ENCODE peak calls at places on chromosomes 7 and 10, in four cellular contexts. M, U, R and A are unnamed samples.
A peak's percentile ranks its signal among the peaks of the same experiment; 100 is the strongest.

GRCh38 chr7:111486472-111487142 is 75.7 kb downstream of the IMMP2L start:
- DNase-seq in M (peak; percentile 76), R (no peak), U (no peak), A (peak; percentile 74)

GRCh38 chr7:339696-340095 is 49.7 kb downstream of the FOXL3 start:
- DNase-seq in U (no peak), M (no peak), R (no peak), A (no peak)

GRCh38 chr10:110758898-110759297 is 112.8 kb upstream of the PDCD4 start:
- DNase-seq in U (no peak), R (no peak), M (no peak), A (no peak)

GRCh38 chr10:70267161-70267933 is 16.5 kb downstream of the NPFFR1 start:
- DNase-seq in U (peak; percentile 79), M (peak; percentile 43), R (peak; percentile 89), A (no peak)

GRCh38 chr7:22992874-22993840 is 20.8 kb downstream of the HYCC1 start:
- DNase-seq in R (no peak), M (no peak), U (no peak), A (no peak)

GRCh38 chr7:116988363-116988989 is 35.2 kb downstream of the ST7 start:
- DNase-seq in U (no peak), R (no peak), M (no peak), A (peak; percentile 39)

GRCh38 chr10:102118867-102119266 is 1.3 kb downstream of the LDB1 start:
- DNase-seq in R (peak; percentile 57), M (no peak), U (no peak), A (no peak)

GRCh38 chr10:2921956-2922680 is 145.2 kb upstream of the PFKP start:
- DNase-seq in U (no peak), M (no peak), R (no peak), A (peak; percentile 56)

GRCh38 chr7:2517004-2517403 is 2.6 kb upstream of the LFNG start:
- DNase-seq in M (no peak), R (no peak), U (no peak), A (no peak)

GRCh38 chr10:31148955-31149354 is 117.3 kb upstream of the ZNF438 start:
- DNase-seq in M (no peak), R (no peak), U (no peak), A (no peak)

GRCh38 chr7:39125849-39126248 is 148.1 kb downstream of the POU6F2 start:
- DNase-seq in U (no peak), R (no peak), M (no peak), A (no peak)

GRCh38 chr10:131844546-131845084 is 56.2 kb upstream of the PPP2R2D start:
- DNase-seq in R (peak; percentile 22), U (no peak), M (no peak), A (no peak)

GRCh38 chr7:115135769-115136410 is 214.0 kb downstream of the MDFIC start:
- DNase-seq in M (no peak), R (no peak), U (no peak), A (no peak)

GRCh38 chr7:157996359-157997079 is 591.1 kb downstream of the PTPRN2 start:
- DNase-seq in U (no peak), R (no peak), M (no peak), A (no peak)

GRCh38 chr10:80132299-80133139 is at the start of gene PLAC9:
- DNase-seq in R (peak; percentile 70), M (no peak), U (peak; percentile 63), A (peak; percentile 83)

GRCh38 chr7:45606050-45606449 is 31.9 kb downstream of the ADCY1 start:
- DNase-seq in R (peak; percentile 16), U (no peak), M (no peak), A (no peak)

GRCh38 chr10:47053399-47053798 is 142.2 kb downstream of the PTPN20 start:
- DNase-seq in M (no peak), R (no peak), U (no peak), A (no peak)

GRCh38 chr10:110504111-110504735 is 6.5 kb downstream of the DUSP5 start:
- DNase-seq in M (no peak), R (no peak), U (no peak), A (no peak)

GRCh38 chr7:41994046-41994745 is 242.8 kb downstream of the GLI3 start:
- DNase-seq in M (no peak), U (no peak), R (no peak), A (no peak)

GRCh38 chr7:4189151-4189570 is 492.9 kb upstream of the FOXK1 start:
- DNase-seq in M (no peak), U (no peak), R (no peak), A (peak; percentile 89)

GRCh38 chr7:33459340-33459751 is 330.0 kb downstream of the BBS9 start:
- DNase-seq in U (peak; percentile 26), R (no peak), M (no peak), A (peak; percentile 27)

GRCh38 chr7:832292-832967 is at the start of gene SUN1:
- DNase-seq in U (no peak), R (no peak), M (no peak), A (no peak)

GRCh38 chr7:124124201-124124600 is 91.3 kb upstream of the TMEM229A start:
- DNase-seq in R (no peak), M (no peak), U (no peak), A (no peak)

GRCh38 chr7:134768243-134768642 is 11.2 kb upstream of the CALD1 start:
- DNase-seq in R (no peak), U (no peak), M (no peak), A (no peak)

GRCh38 chr7:26061340-26062239 is 90.4 kb upstream of the NFE2L3 start:
- DNase-seq in M (peak; percentile 69), R (peak; percentile 87), U (peak; percentile 88), A (peak; percentile 72)

GRCh38 chr7:92758796-92759431 is 77.5 kb downstream of the CDK6 start:
- DNase-seq in U (no peak), R (no peak), M (no peak), A (no peak)

GRCh38 chr10:128494665-128495064 is 368.4 kb upstream of the MKI67 start:
- DNase-seq in M (peak; percentile 30), U (no peak), R (no peak), A (no peak)

GRCh38 chr7:47119408-47119807 is 462.5 kb downstream of the TNS3 start:
- DNase-seq in R (no peak), M (no peak), U (no peak), A (no peak)

GRCh38 chr7:4809091-4809591 is 33.7 kb downstream of the AP5Z1 start:
- DNase-seq in M (no peak), U (no peak), R (no peak), A (no peak)

GRCh38 chr7:33736521-33737221 is 168.7 kb upstream of the BMPER start:
- DNase-seq in M (no peak), R (no peak), U (no peak), A (no peak)

GRCh38 chr10:17910144-17910789 is 41.5 kb upstream of the SLC39A12 start:
- DNase-seq in R (peak; percentile 49), U (peak; percentile 36), M (peak; percentile 26), A (peak; percentile 38)

GRCh38 chr7:12685550-12685949 is 1.9 kb upstream of the ARL4A start:
- DNase-seq in M (no peak), U (peak; percentile 58), R (peak; percentile 61), A (peak; percentile 27)

GRCh38 chr7:156919132-156919713 is 26.2 kb upstream of the LMBR1 start:
- DNase-seq in U (no peak), M (no peak), R (peak; percentile 33), A (no peak)

GRCh38 chr10:100372415-100373297 is 25.6 kb downstream of the SCD start:
- DNase-seq in R (no peak), U (no peak), M (no peak), A (no peak)

GRCh38 chr7:132655071-132655761 is 78.9 kb upstream of the PLXNA4 start:
- DNase-seq in U (peak; percentile 15), M (no peak), R (peak; percentile 55), A (no peak)
- TF ChIP-seq TEAD4 in U (no peak), M (no peak), R (no peak), A (no peak)

GRCh38 chr10:76111986-76112825 is 680.8 kb downstream of the LRMDA start:
- DNase-seq in M (no peak), U (peak; percentile 43), R (peak; percentile 73), A (peak; percentile 82)
- TF ChIP-seq TEAD4 in M (no peak), U (no peak), R (no peak), A (no peak)

GRCh38 chr10:62613429-62613828 is 191.1 kb upstream of the ADO start:
- DNase-seq in R (no peak), M (no peak), U (no peak), A (no peak)

GRCh38 chr10:62617702-62618451 is 186.6 kb upstream of the ADO start:
- DNase-seq in U (no peak), R (no peak), M (no peak), A (no peak)

GRCh38 chr10:62616885-62617635 is 187.5 kb upstream of the ADO start:
- DNase-seq in R (no peak), M (no peak), U (no peak), A (no peak)

GRCh38 chr10:62610649-62611229 is 193.8 kb upstream of the ADO start:
- DNase-seq in U (peak; percentile 79), M (peak; percentile 67), R (peak; percentile 83), A (peak; percentile 73)

DNA sequence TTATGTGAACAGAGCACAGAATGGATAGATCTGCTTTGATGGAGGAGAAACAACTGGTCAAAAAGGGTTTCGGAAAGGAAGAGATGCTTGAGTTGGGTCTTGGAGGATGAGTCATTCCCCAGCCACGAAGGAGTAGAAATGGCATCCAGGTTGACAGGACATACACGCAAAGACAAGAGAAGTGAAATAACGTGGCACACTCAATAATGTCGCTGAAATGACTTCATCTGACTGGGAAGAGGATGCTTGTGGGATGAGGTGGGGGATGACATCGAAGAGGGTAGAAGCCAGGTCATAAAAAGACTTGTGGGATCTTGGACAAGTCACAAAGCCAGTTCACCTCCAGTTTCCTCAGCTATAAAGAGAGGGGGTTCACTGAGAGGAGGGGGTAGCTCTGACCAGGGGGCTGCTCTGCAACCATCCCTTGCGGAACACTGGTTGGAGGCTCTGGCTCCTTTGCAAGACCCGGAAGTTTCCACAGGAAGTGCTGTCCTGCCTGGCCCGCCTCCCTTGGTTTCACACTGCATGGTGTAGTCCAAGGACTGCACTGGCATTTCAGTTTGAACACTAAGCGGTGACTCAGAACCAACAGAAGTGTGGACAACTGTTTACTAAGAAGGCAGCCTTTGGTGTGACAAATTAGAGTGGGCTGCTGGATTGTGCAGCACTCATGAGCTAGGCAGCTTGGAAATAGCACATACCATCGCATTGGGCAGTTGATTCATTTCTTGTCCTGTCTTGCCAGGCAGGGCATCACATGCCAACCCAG is 189.9 kb upstream of the ADO start:
- DNase-seq in U (no peak), R (no peak), M (no peak), A (no peak)
- TF ChIP-seq TEAD4 in U (no peak), R (no peak), M (no peak), A (no peak)

DNA sequence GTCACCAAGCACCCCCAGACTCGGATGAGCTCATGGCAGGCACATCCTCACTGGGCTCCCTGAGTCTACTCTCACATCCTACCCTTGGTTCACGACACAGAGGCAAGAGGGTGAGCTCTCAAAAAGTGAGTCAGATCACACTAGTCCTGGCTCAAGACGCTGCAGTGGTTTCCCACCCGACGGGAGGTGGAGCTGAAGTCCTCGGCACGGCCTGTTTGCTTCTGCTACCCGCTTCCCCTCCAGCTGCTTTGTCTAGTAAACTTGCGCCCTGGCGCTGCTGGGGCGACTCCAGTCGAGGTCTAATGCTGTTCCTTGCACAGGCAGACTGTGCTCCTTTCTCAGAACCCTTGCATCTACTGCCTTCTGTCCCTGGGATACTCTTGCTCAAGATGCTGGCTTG is 13.5 kb upstream of the SFMBT2 start:
- DNase-seq in M (no peak), U (peak; percentile 24), R (peak; percentile 58), A (no peak)
- TF ChIP-seq TEAD4 in M (no peak), U (no peak), R (no peak), A (no peak)